ENCODE peak calls at places on chromosome X, in nine cellular contexts. V is SHP77; R is left cardiac atrium; S is suprapubic skin; J is NCI-H1092 treated with DMSO at 0.1 percent for 48 hours; E is iPS-NIHi11; X is aorta; Z is activated CD4-positive, alpha-beta T cell treated with anti-CD3 and anti-CD28 coated beads for 24 hours; G is neural crest cell. A is an unnamed sample.

GRCh38 chrX:129736491-129736890 is 2.3 kb upstream of the XPNPEP2 start:
- DNase-seq in V (no peak), R (no peak), S (no peak), J (no peak), E (no peak), X (no peak), Z (no peak), G (no peak), A (no peak)

GRCh38 chrX:68060506-68061205 is 372.6 kb downstream of the OPHN1 start:
- DNase-seq in V (no peak), R (no peak), S (no peak), J (no peak), E (no peak), X (no peak), Z (no peak), G (no peak), A (no peak)

GRCh38 chrX:11427082-11428033 is 134.1 kb downstream of the AMELX start:
- DNase-seq in V (no peak), R (peak), S (peak), J (no peak), E (no peak), X (peak), Z (no peak), G (peak), A (no peak)

GRCh38 chrX:15136795-15137194 is 133.1 kb downstream of the ASB9 start:
- DNase-seq in V (no peak), R (no peak), S (no peak), J (no peak), E (no peak), X (no peak), Z (no peak), G (no peak), A (no peak)

GRCh38 chrX:17944833-17945497 is 83.9 kb upstream of the RAI2 start:
- DNase-seq in V (no peak), R (no peak), S (no peak), J (peak), E (peak), X (no peak), Z (no peak), G (peak), A (peak)

GRCh38 chrX:47483310-47484268 is 567 bp upstream of the ZNF41 start:
- DNase-seq in V (no peak), R (peak), S (no peak), J (peak), E (no peak), X (peak), Z (no peak), G (peak), A (no peak)

GRCh38 chrX:53077207-53078197 is 4.7 kb upstream of the TSPYL2 start:
- DNase-seq in V (no peak), R (no peak), S (peak), J (no peak), E (no peak), X (no peak), Z (no peak), G (no peak), A (no peak)

GRCh38 chrX:118240359-118240758 is 105.5 kb upstream of the WDR44 start:
- DNase-seq in V (no peak), R (no peak), S (no peak), J (no peak), E (no peak), X (no peak), Z (no peak), G (no peak), A (no peak)

GRCh38 chrX:121746105-121746504 is 698.7 kb downstream of the GLUD2 start:
- DNase-seq in V (no peak), R (no peak), S (no peak), J (no peak), E (no peak), X (no peak), Z (no peak), G (no peak), A (no peak)

GRCh38 chrX:65035451-65035779 is 59.2 kb upstream of the ZC4H2 start:
- DNase-seq in V (peak), R (no peak), S (peak), J (no peak), E (peak), X (no peak), Z (no peak), G (no peak), A (no peak)

GRCh38 chrX:133417364-133417763 is 2.1 kb upstream of the GPC4 start:
- DNase-seq in V (no peak), R (no peak), S (no peak), J (no peak), E (no peak), X (no peak), Z (no peak), G (no peak), A (no peak)

GRCh38 chrX:154443479-154443910 is 446 bp upstream of the FAM50A start:
- DNase-seq in V (no peak), R (no peak), S (no peak), J (no peak), E (no peak), X (no peak), Z (no peak), G (no peak), A (no peak)

GRCh38 chrX:136209016-136209738 is 42.0 kb downstream of the MAP7D3 start:
- DNase-seq in V (no peak), R (peak), S (no peak), J (no peak), E (peak), X (peak), Z (peak), G (peak), A (peak)

GRCh38 chrX:16807548-16807947 is 21.3 kb downstream of the TXLNG start:
- DNase-seq in V (no peak), R (no peak), S (no peak), J (no peak), E (peak), X (no peak), Z (no peak), G (no peak), A (no peak)

GRCh38 chrX:45351478-45351877 is 150.8 kb upstream of the DIPK2B start:
- DNase-seq in V (no peak), R (no peak), S (no peak), J (no peak), E (no peak), X (no peak), Z (no peak), G (no peak), A (no peak)

GRCh38 chrX:148601034-148601433 is 100.6 kb downstream of the AFF2 start:
- DNase-seq in V (no peak), R (no peak), S (no peak), J (no peak), E (no peak), X (no peak), Z (no peak), G (no peak), A (no peak)

GRCh38 chrX:46571423-46572294 is 1.9 kb upstream of the CHST7 start:
- DNase-seq in V (no peak), R (no peak), S (no peak), J (no peak), E (no peak), X (no peak), Z (no peak), G (no peak), A (no peak)

GRCh38 chrX:74514384-74514783 is 93.1 kb downstream of the SLC16A2 start:
- DNase-seq in V (no peak), R (no peak), S (no peak), J (no peak), E (peak), X (no peak), Z (no peak), G (no peak), A (no peak)

GRCh38 chrX:132786217-132786616 is 172.2 kb downstream of the HS6ST2 start:
- DNase-seq in V (no peak), R (no peak), S (no peak), J (no peak), E (no peak), X (no peak), Z (no peak), G (no peak), A (no peak)

GRCh38 chrX:8349816-8350544 is 114.7 kb upstream of the VCX3B start:
- DNase-seq in V (no peak), R (no peak), S (no peak), J (no peak), E (no peak), X (no peak), Z (no peak), G (no peak), A (no peak)

A was measured in immature natural killer cell.